ENCODE peak calls at places on chromosomes 6 and 20, in eight cellular contexts. One of them, this sample, is unnamed.

GRCh38 chr20:54397292-54398155 is 77.9 kb upstream of the DOK5 start:
- DNase-seq in CD8-positive, alpha-beta memory T cell: no peak
- DNase-seq in tibial artery: no peak
- DNase-seq in Peyer's patch: no peak
- DNase-seq in A549: no peak
- DNase-seq in tibial nerve: no peak
- DNase-seq in HepG2: no peak
- DNase-seq in HAP-1: no peak
- DNase-seq in this sample: peak

GRCh38 chr6:5851261-5851757 is 155.4 kb downstream of the NRN1 start:
- DNase-seq in CD8-positive, alpha-beta memory T cell: peak
- DNase-seq in tibial artery: no peak
- DNase-seq in Peyer's patch: peak
- DNase-seq in A549: peak
- DNase-seq in tibial nerve: no peak
- DNase-seq in HepG2: no peak
- DNase-seq in HAP-1: no peak
- DNase-seq in this sample: peak

GRCh38 chr20:8601542-8601912 is 467.4 kb upstream of the PLCB4 start:
- DNase-seq in CD8-positive, alpha-beta memory T cell: no peak
- DNase-seq in tibial artery: no peak
- DNase-seq in Peyer's patch: no peak
- DNase-seq in A549: no peak
- DNase-seq in tibial nerve: no peak
- DNase-seq in HepG2: no peak
- DNase-seq in HAP-1: no peak
- DNase-seq in this sample: peak

GRCh38 chr20:51733070-51733469 is 35.1 kb downstream of the ATP9A start:
- DNase-seq in CD8-positive, alpha-beta memory T cell: no peak
- DNase-seq in tibial artery: no peak
- DNase-seq in Peyer's patch: no peak
- DNase-seq in A549: no peak
- DNase-seq in tibial nerve: no peak
- DNase-seq in HepG2: no peak
- DNase-seq in HAP-1: no peak
- DNase-seq in this sample: no peak

GRCh38 chr6:68967549-68968300 is 332.6 kb downstream of the ADGRB3 start:
- DNase-seq in CD8-positive, alpha-beta memory T cell: no peak
- DNase-seq in tibial artery: peak
- DNase-seq in Peyer's patch: peak
- DNase-seq in A549: peak
- DNase-seq in tibial nerve: peak
- DNase-seq in HepG2: peak
- DNase-seq in HAP-1: peak
- DNase-seq in this sample: no peak

GRCh38 chr6:17227403-17227802 is 53.8 kb upstream of the RBM24 start:
- DNase-seq in CD8-positive, alpha-beta memory T cell: no peak
- DNase-seq in tibial artery: no peak
- DNase-seq in Peyer's patch: no peak
- DNase-seq in A549: no peak
- DNase-seq in tibial nerve: no peak
- DNase-seq in HepG2: no peak
- DNase-seq in HAP-1: no peak
- DNase-seq in this sample: no peak

GRCh38 chr6:116572162-116572561 is 858 bp downstream of the RWDD1 start:
- DNase-seq in CD8-positive, alpha-beta memory T cell: peak
- DNase-seq in tibial artery: no peak
- DNase-seq in Peyer's patch: peak
- DNase-seq in A549: no peak
- DNase-seq in tibial nerve: no peak
- DNase-seq in HepG2: peak
- DNase-seq in HAP-1: peak
- DNase-seq in this sample: no peak

GRCh38 chr20:9617940-9618339 is 103.5 kb downstream of the LAMP5 start:
- DNase-seq in CD8-positive, alpha-beta memory T cell: no peak
- DNase-seq in tibial artery: no peak
- DNase-seq in Peyer's patch: peak
- DNase-seq in A549: peak
- DNase-seq in tibial nerve: no peak
- DNase-seq in HepG2: peak
- DNase-seq in HAP-1: no peak
- DNase-seq in this sample: no peak

GRCh38 chr20:39039261-39039660 is 77.1 kb downstream of the DHX35 start:
- DNase-seq in CD8-positive, alpha-beta memory T cell: no peak
- DNase-seq in tibial artery: no peak
- DNase-seq in Peyer's patch: no peak
- DNase-seq in A549: no peak
- DNase-seq in tibial nerve: no peak
- DNase-seq in HepG2: no peak
- DNase-seq in HAP-1: no peak
- DNase-seq in this sample: no peak

GRCh38 chr6:7640607-7641577 is 50.9 kb downstream of the SNRNP48 start:
- DNase-seq in CD8-positive, alpha-beta memory T cell: no peak
- DNase-seq in tibial artery: no peak
- DNase-seq in Peyer's patch: no peak
- DNase-seq in A549: peak
- DNase-seq in tibial nerve: no peak
- DNase-seq in HepG2: peak
- DNase-seq in HAP-1: no peak
- DNase-seq in this sample: no peak

GRCh38 chr6:13485303-13485702 is 2.1 kb downstream of the GFOD1 start:
- DNase-seq in CD8-positive, alpha-beta memory T cell: no peak
- DNase-seq in tibial artery: no peak
- DNase-seq in Peyer's patch: no peak
- DNase-seq in A549: no peak
- DNase-seq in tibial nerve: no peak
- DNase-seq in HepG2: no peak
- DNase-seq in HAP-1: no peak
- DNase-seq in this sample: no peak

GRCh38 chr6:163460307-163460782 is 45.8 kb downstream of the QKI start:
- DNase-seq in CD8-positive, alpha-beta memory T cell: peak
- DNase-seq in tibial artery: no peak
- DNase-seq in Peyer's patch: no peak
- DNase-seq in A549: no peak
- DNase-seq in tibial nerve: no peak
- DNase-seq in HepG2: no peak
- DNase-seq in HAP-1: no peak
- DNase-seq in this sample: no peak

GRCh38 chr20:38126146-38126912 is 38.7 kb downstream of the TGM2 start:
- DNase-seq in CD8-positive, alpha-beta memory T cell: no peak
- DNase-seq in tibial artery: peak
- DNase-seq in Peyer's patch: peak
- DNase-seq in A549: no peak
- DNase-seq in tibial nerve: no peak
- DNase-seq in HepG2: no peak
- DNase-seq in HAP-1: no peak
- DNase-seq in this sample: no peak

GRCh38 chr6:25418463-25419052 is 139.4 kb downstream of the CARMIL1 start:
- DNase-seq in CD8-positive, alpha-beta memory T cell: no peak
- DNase-seq in tibial artery: no peak
- DNase-seq in Peyer's patch: no peak
- DNase-seq in A549: no peak
- DNase-seq in tibial nerve: no peak
- DNase-seq in HepG2: no peak
- DNase-seq in HAP-1: no peak
- DNase-seq in this sample: no peak

GRCh38 chr6:99739526-99739925 is 132.9 kb downstream of the PRDM13 start:
- DNase-seq in CD8-positive, alpha-beta memory T cell: no peak
- DNase-seq in tibial artery: no peak
- DNase-seq in Peyer's patch: no peak
- DNase-seq in A549: no peak
- DNase-seq in tibial nerve: no peak
- DNase-seq in HepG2: no peak
- DNase-seq in HAP-1: no peak
- DNase-seq in this sample: no peak

GRCh38 chr20:18983796-18984195 is 170.2 kb downstream of the SCP2D1 start:
- DNase-seq in CD8-positive, alpha-beta memory T cell: no peak
- DNase-seq in tibial artery: no peak
- DNase-seq in Peyer's patch: no peak
- DNase-seq in A549: no peak
- DNase-seq in tibial nerve: no peak
- DNase-seq in HepG2: no peak
- DNase-seq in HAP-1: no peak
- DNase-seq in this sample: no peak

DNA sequence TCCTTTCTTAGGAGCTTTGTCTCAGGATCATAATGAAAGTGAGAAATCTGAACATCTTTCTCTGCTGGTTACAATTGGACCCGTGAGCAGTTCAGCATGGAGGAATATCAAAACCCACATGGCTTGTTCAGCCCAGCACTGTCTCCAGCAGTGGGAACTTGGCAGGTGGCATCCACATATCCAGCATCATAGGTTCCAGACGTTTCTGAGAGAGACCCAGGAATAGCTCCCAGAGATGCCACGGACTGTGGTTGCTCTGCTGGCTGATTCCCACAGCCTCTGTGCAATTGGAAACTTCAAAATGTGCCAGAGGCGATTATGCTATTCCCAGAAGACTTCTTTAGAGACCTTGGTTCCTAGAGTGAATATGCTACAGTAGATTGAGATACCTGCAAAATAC is 76.4 kb downstream of the PHACTR2 start:
- DNase-seq in CD8-positive, alpha-beta memory T cell: no peak
- DNase-seq in tibial artery: no peak
- DNase-seq in Peyer's patch: no peak
- DNase-seq in A549: no peak
- DNase-seq in tibial nerve: no peak
- DNase-seq in HepG2: no peak
- DNase-seq in HAP-1: no peak
- DNase-seq in this sample: no peak
- H3K4me3 ChIP-seq in CD8-positive, alpha-beta memory T cell: no peak
- H3K4me3 ChIP-seq in tibial artery: no peak
- H3K4me3 ChIP-seq in Peyer's patch: no peak
- H3K4me3 ChIP-seq in A549: no peak
- H3K4me3 ChIP-seq in tibial nerve: no peak
- H3K4me3 ChIP-seq in HepG2: no peak
- H3K4me3 ChIP-seq in HAP-1: no peak
- H3K4me3 ChIP-seq in this sample: no peak

GRCh38 chr20:63032861-63033634 is 26.3 kb upstream of the BHLHE23 start:
- DNase-seq in CD8-positive, alpha-beta memory T cell: no peak
- DNase-seq in tibial artery: peak
- DNase-seq in Peyer's patch: no peak
- DNase-seq in A549: no peak
- DNase-seq in tibial nerve: no peak
- DNase-seq in HepG2: no peak
- DNase-seq in HAP-1: peak
- DNase-seq in this sample: peak

GRCh38 chr20:63031251-63032014 is 24.7 kb upstream of the BHLHE23 start:
- DNase-seq in CD8-positive, alpha-beta memory T cell: no peak
- DNase-seq in tibial artery: no peak
- DNase-seq in Peyer's patch: no peak
- DNase-seq in A549: no peak
- DNase-seq in tibial nerve: no peak
- DNase-seq in HepG2: no peak
- DNase-seq in HAP-1: no peak
- DNase-seq in this sample: no peak

GRCh38 chr20:63029358-63030121 is 22.8 kb upstream of the BHLHE23 start:
- DNase-seq in CD8-positive, alpha-beta memory T cell: no peak
- DNase-seq in tibial artery: no peak
- DNase-seq in Peyer's patch: no peak
- DNase-seq in A549: no peak
- DNase-seq in tibial nerve: no peak
- DNase-seq in HepG2: no peak
- DNase-seq in HAP-1: no peak
- DNase-seq in this sample: no peak

GRCh38 chr20:63033635-63034510 is 27.1 kb upstream of the BHLHE23 start:
- DNase-seq in CD8-positive, alpha-beta memory T cell: no peak
- DNase-seq in tibial artery: peak
- DNase-seq in Peyer's patch: no peak
- DNase-seq in A549: no peak
- DNase-seq in tibial nerve: no peak
- DNase-seq in HepG2: no peak
- DNase-seq in HAP-1: no peak
- DNase-seq in this sample: no peak

DNA sequence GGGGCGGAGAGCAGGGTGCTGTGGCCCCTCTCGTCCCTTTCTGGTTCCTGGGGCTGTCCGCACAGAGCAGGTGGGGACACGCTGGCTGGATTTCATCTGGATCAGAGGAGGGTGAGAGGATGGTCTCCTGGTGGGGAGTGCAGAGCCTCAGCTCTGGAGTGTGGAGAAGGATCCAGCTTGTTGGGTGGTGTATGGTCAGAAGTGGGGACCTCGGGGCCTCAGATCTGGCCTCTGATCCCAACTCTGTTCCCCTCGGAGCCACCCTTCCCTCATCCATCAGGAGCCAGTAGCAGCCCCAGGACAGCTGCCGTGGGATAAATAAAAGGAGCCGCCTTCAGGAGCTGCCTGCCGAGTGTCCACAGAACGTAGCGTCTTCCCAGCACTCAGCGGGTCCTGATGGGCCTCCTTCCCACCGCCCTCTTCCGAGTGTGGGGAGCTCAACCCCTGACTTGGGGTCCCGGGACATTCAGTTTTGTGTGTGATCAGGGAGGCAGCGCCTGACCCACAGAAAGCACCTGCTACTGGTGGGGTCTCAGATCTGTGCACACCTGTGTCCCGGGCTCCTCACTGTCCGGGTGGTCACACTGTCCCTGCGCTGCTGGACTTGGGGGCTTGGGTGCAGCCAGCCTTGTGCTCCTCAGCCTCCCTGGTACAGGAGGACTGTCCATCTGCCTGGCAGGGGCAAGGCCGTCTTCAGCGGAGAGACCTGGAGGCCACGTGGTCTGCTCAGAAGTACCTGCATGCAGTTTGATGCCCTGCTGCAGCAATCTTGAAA is 25.4 kb upstream of the BHLHE23 start:
- DNase-seq in CD8-positive, alpha-beta memory T cell: no peak
- DNase-seq in tibial artery: no peak
- DNase-seq in Peyer's patch: no peak
- DNase-seq in A549: no peak
- DNase-seq in tibial nerve: no peak
- DNase-seq in HepG2: no peak
- DNase-seq in HAP-1: no peak
- DNase-seq in this sample: no peak
- H3K4me3 ChIP-seq in CD8-positive, alpha-beta memory T cell: no peak
- H3K4me3 ChIP-seq in tibial artery: no peak
- H3K4me3 ChIP-seq in Peyer's patch: no peak
- H3K4me3 ChIP-seq in A549: no peak
- H3K4me3 ChIP-seq in tibial nerve: no peak
- H3K4me3 ChIP-seq in HepG2: no peak
- H3K4me3 ChIP-seq in HAP-1: no peak
- H3K4me3 ChIP-seq in this sample: no peak

DNA sequence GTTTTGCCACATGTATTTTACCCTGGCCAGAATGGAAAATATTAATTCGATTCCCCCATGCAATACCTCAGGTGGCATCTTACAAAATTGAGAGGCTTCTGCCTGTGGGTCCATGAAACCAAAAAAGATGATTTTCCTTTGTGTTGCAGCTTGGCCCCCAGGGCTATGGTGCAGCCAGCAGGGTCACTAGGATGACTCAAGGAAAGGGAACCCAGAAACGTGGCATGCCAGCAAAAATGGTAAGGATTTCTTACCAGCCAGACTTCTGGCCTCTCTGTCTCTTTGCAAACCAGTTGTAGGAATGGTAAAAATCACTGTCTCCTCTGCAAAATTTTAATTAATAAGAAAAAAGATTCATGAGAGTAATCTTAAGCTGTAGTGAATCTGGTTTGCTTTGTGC is 11.6 kb upstream of the TAAR9 start:
- DNase-seq in CD8-positive, alpha-beta memory T cell: no peak
- DNase-seq in tibial artery: no peak
- DNase-seq in Peyer's patch: no peak
- DNase-seq in A549: no peak
- DNase-seq in tibial nerve: no peak
- DNase-seq in HepG2: no peak
- DNase-seq in HAP-1: no peak
- DNase-seq in this sample: no peak
- H3K4me3 ChIP-seq in CD8-positive, alpha-beta memory T cell: no peak
- H3K4me3 ChIP-seq in tibial artery: no peak
- H3K4me3 ChIP-seq in Peyer's patch: no peak
- H3K4me3 ChIP-seq in A549: no peak
- H3K4me3 ChIP-seq in tibial nerve: no peak
- H3K4me3 ChIP-seq in HepG2: no peak
- H3K4me3 ChIP-seq in HAP-1: no peak
- H3K4me3 ChIP-seq in this sample: no peak

GRCh38 chr20:49590163-49591017 is 22.5 kb upstream of the PTGIS start:
- DNase-seq in CD8-positive, alpha-beta memory T cell: no peak
- DNase-seq in tibial artery: no peak
- DNase-seq in Peyer's patch: no peak
- DNase-seq in A549: no peak
- DNase-seq in tibial nerve: no peak
- DNase-seq in HepG2: no peak
- DNase-seq in HAP-1: no peak
- DNase-seq in this sample: no peak
- H3K4me3 ChIP-seq in CD8-positive, alpha-beta memory T cell: no peak
- H3K4me3 ChIP-seq in tibial artery: no peak
- H3K4me3 ChIP-seq in Peyer's patch: no peak
- H3K4me3 ChIP-seq in A549: no peak
- H3K4me3 ChIP-seq in tibial nerve: no peak
- H3K4me3 ChIP-seq in HepG2: no peak
- H3K4me3 ChIP-seq in HAP-1: no peak
- H3K4me3 ChIP-seq in this sample: no peak